ENCODE peak calls at places on chromosomes 6 and 20, in six cellular contexts. One of them, this sample, is unnamed.

GRCh38 chr6:22569281-22570184 is at the start of gene HDGFL1:
- DNase-seq in right lobe of liver: no peak
- DNase-seq in H1: no peak
- DNase-seq in nephron progenitor cell: no peak
- DNase-seq in ELF-1: peak
- DNase-seq in activated CD4-positive, alpha-beta T cell treated with anti-CD3 and anti-CD28 coated beads, Interleukin-2, amount 50 U/mL, for 48 hours: no peak
- DNase-seq in this sample: no peak

GRCh38 chr20:10645205-10645570 is 28.6 kb downstream of the JAG1 start:
- DNase-seq in right lobe of liver: no peak
- DNase-seq in H1: no peak
- DNase-seq in nephron progenitor cell: no peak
- DNase-seq in ELF-1: no peak
- DNase-seq in activated CD4-positive, alpha-beta T cell treated with anti-CD3 and anti-CD28 coated beads, Interleukin-2, amount 50 U/mL, for 48 hours: no peak
- DNase-seq in this sample: no peak

GRCh38 chr6:78910611-78911134 is 43.3 kb downstream of the IRAK1BP1 start:
- DNase-seq in right lobe of liver: peak
- DNase-seq in H1: peak
- DNase-seq in nephron progenitor cell: peak
- DNase-seq in ELF-1: peak
- DNase-seq in activated CD4-positive, alpha-beta T cell treated with anti-CD3 and anti-CD28 coated beads, Interleukin-2, amount 50 U/mL, for 48 hours: peak
- DNase-seq in this sample: peak

GRCh38 chr6:53673138-53673801 is 7.7 kb upstream of the KLHL31 start:
- DNase-seq in right lobe of liver: no peak
- DNase-seq in H1: no peak
- DNase-seq in nephron progenitor cell: no peak
- DNase-seq in ELF-1: no peak
- DNase-seq in activated CD4-positive, alpha-beta T cell treated with anti-CD3 and anti-CD28 coated beads, Interleukin-2, amount 50 U/mL, for 48 hours: no peak
- DNase-seq in this sample: no peak

GRCh38 chr6:157281570-157281969 is 41.7 kb downstream of the TMEM242 start:
- DNase-seq in right lobe of liver: no peak
- DNase-seq in H1: no peak
- DNase-seq in nephron progenitor cell: no peak
- DNase-seq in ELF-1: peak
- DNase-seq in activated CD4-positive, alpha-beta T cell treated with anti-CD3 and anti-CD28 coated beads, Interleukin-2, amount 50 U/mL, for 48 hours: no peak
- DNase-seq in this sample: no peak

GRCh38 chr6:34718867-34719441 is 22.4 kb upstream of the ILRUN start:
- DNase-seq in right lobe of liver: no peak
- DNase-seq in H1: no peak
- DNase-seq in nephron progenitor cell: no peak
- DNase-seq in ELF-1: no peak
- DNase-seq in activated CD4-positive, alpha-beta T cell treated with anti-CD3 and anti-CD28 coated beads, Interleukin-2, amount 50 U/mL, for 48 hours: no peak
- DNase-seq in this sample: no peak

GRCh38 chr6:2771021-2771558 is 5.9 kb downstream of the WRNIP1 start:
- DNase-seq in right lobe of liver: no peak
- DNase-seq in H1: no peak
- DNase-seq in nephron progenitor cell: no peak
- DNase-seq in ELF-1: peak
- DNase-seq in activated CD4-positive, alpha-beta T cell treated with anti-CD3 and anti-CD28 coated beads, Interleukin-2, amount 50 U/mL, for 48 hours: no peak
- DNase-seq in this sample: no peak

GRCh38 chr6:22327881-22328280 is 31.0 kb upstream of the PRL start:
- DNase-seq in right lobe of liver: no peak
- DNase-seq in H1: no peak
- DNase-seq in nephron progenitor cell: no peak
- DNase-seq in ELF-1: no peak
- DNase-seq in activated CD4-positive, alpha-beta T cell treated with anti-CD3 and anti-CD28 coated beads, Interleukin-2, amount 50 U/mL, for 48 hours: no peak
- DNase-seq in this sample: no peak

GRCh38 chr6:14796974-14797762 is 448.7 kb upstream of the JARID2 start:
- DNase-seq in right lobe of liver: no peak
- DNase-seq in H1: no peak
- DNase-seq in nephron progenitor cell: no peak
- DNase-seq in ELF-1: no peak
- DNase-seq in activated CD4-positive, alpha-beta T cell treated with anti-CD3 and anti-CD28 coated beads, Interleukin-2, amount 50 U/mL, for 48 hours: no peak
- DNase-seq in this sample: no peak

GRCh38 chr20:45985573-45985972 is 13.6 kb upstream of the ZNF335 start:
- DNase-seq in right lobe of liver: no peak
- DNase-seq in H1: no peak
- DNase-seq in nephron progenitor cell: no peak
- DNase-seq in ELF-1: peak
- DNase-seq in activated CD4-positive, alpha-beta T cell treated with anti-CD3 and anti-CD28 coated beads, Interleukin-2, amount 50 U/mL, for 48 hours: no peak
- DNase-seq in this sample: no peak

GRCh38 chr6:90195094-90195793 is 101.4 kb downstream of the BACH2 start:
- DNase-seq in right lobe of liver: no peak
- DNase-seq in H1: no peak
- DNase-seq in nephron progenitor cell: no peak
- DNase-seq in ELF-1: no peak
- DNase-seq in activated CD4-positive, alpha-beta T cell treated with anti-CD3 and anti-CD28 coated beads, Interleukin-2, amount 50 U/mL, for 48 hours: no peak
- DNase-seq in this sample: no peak

GRCh38 chr6:106145144-106145543 is 59.0 kb downstream of the PRDM1 start:
- DNase-seq in right lobe of liver: no peak
- DNase-seq in H1: no peak
- DNase-seq in nephron progenitor cell: no peak
- DNase-seq in ELF-1: no peak
- DNase-seq in activated CD4-positive, alpha-beta T cell treated with anti-CD3 and anti-CD28 coated beads, Interleukin-2, amount 50 U/mL, for 48 hours: no peak
- DNase-seq in this sample: no peak

GRCh38 chr20:47336013-47336754 is 20.3 kb downstream of the ZMYND8 start:
- DNase-seq in right lobe of liver: peak
- DNase-seq in H1: no peak
- DNase-seq in nephron progenitor cell: no peak
- DNase-seq in ELF-1: no peak
- DNase-seq in activated CD4-positive, alpha-beta T cell treated with anti-CD3 and anti-CD28 coated beads, Interleukin-2, amount 50 U/mL, for 48 hours: no peak
- DNase-seq in this sample: no peak

GRCh38 chr6:150435832-150436231 is 67.0 kb downstream of the IYD start:
- DNase-seq in right lobe of liver: no peak
- DNase-seq in H1: no peak
- DNase-seq in nephron progenitor cell: no peak
- DNase-seq in ELF-1: no peak
- DNase-seq in activated CD4-positive, alpha-beta T cell treated with anti-CD3 and anti-CD28 coated beads, Interleukin-2, amount 50 U/mL, for 48 hours: no peak
- DNase-seq in this sample: no peak

GRCh38 chr6:96923871-96924493 is 546 bp upstream of the KLHL32 start:
- DNase-seq in right lobe of liver: no peak
- DNase-seq in H1: peak
- DNase-seq in nephron progenitor cell: no peak
- DNase-seq in ELF-1: peak
- DNase-seq in activated CD4-positive, alpha-beta T cell treated with anti-CD3 and anti-CD28 coated beads, Interleukin-2, amount 50 U/mL, for 48 hours: no peak
- DNase-seq in this sample: no peak

GRCh38 chr20:461254-462198 is 807 bp downstream of the TBC1D20 start:
- DNase-seq in right lobe of liver: peak
- DNase-seq in H1: no peak
- DNase-seq in nephron progenitor cell: peak
- DNase-seq in ELF-1: peak
- DNase-seq in activated CD4-positive, alpha-beta T cell treated with anti-CD3 and anti-CD28 coated beads, Interleukin-2, amount 50 U/mL, for 48 hours: peak
- DNase-seq in this sample: peak

GRCh38 chr20:62252342-62252966 is 14.1 kb downstream of the OSBPL2 start:
- DNase-seq in right lobe of liver: no peak
- DNase-seq in H1: no peak
- DNase-seq in nephron progenitor cell: no peak
- DNase-seq in ELF-1: no peak
- DNase-seq in activated CD4-positive, alpha-beta T cell treated with anti-CD3 and anti-CD28 coated beads, Interleukin-2, amount 50 U/mL, for 48 hours: no peak
- DNase-seq in this sample: no peak

This sample was measured in endothelial cell.